ENCODE peak calls at places on chromosome 5, in six cellular contexts. R, C, A, Z, J and U are unnamed samples.
A peak's percentile ranks its signal among the peaks of the same experiment; 100 is the strongest.

GRCh38 chr5:160930361-160930760 is 78.3 kb upstream of the ATP10B start:
- DNase-seq in R (no peak), C (no peak), A (no peak), Z (no peak), J (no peak), U (no peak)

GRCh38 chr5:159021360-159022177 is 78.1 kb downstream of the EBF1 start:
- DNase-seq in R (no peak), C (no peak), A (no peak), Z (no peak), J (no peak), U (no peak)

GRCh38 chr5:90985341-90985740 is 397.8 kb downstream of the ARRDC3 start:
- DNase-seq in R (no peak), C (no peak), A (no peak), Z (no peak), J (no peak), U (no peak)

GRCh38 chr5:111225926-111226325 is 1.7 kb downstream of the CAMK4 start:
- DNase-seq in R (no peak), C (no peak), A (no peak), Z (no peak), J (no peak), U (no peak)

GRCh38 chr5:78659714-78660113 is 11.1 kb upstream of the LHFPL2 start:
- DNase-seq in R (no peak), C (no peak), A (no peak), Z (no peak), J (no peak), U (no peak)

GRCh38 chr5:1519631-1520141 is 4.1 kb downstream of the LPCAT1 start:
- DNase-seq in R (no peak), C (no peak), A (no peak), Z (no peak), J (no peak), U (peak; percentile 12)

GRCh38 chr5:171415115-171415730 is 4.2 kb upstream of the FGF18 start:
- DNase-seq in R (no peak), C (no peak), A (no peak), Z (peak; percentile 48), J (no peak), U (no peak)

GRCh38 chr5:58056546-58056945 is 403.3 kb downstream of the PLK2 start:
- DNase-seq in R (no peak), C (no peak), A (no peak), Z (peak; percentile 1), J (no peak), U (no peak)

GRCh38 chr5:177357459-177358332 is at the start of gene RGS14:
- DNase-seq in R (no peak), C (no peak), A (peak; percentile 47), Z (no peak), J (peak; percentile 56), U (peak; percentile 77)

GRCh38 chr5:175321927-175322532 is 122.0 kb downstream of the DRD1 start:
- DNase-seq in R (no peak), C (no peak), A (no peak), Z (peak; percentile 41), J (no peak), U (peak; percentile 25)

GRCh38 chr5:168295574-168296201 is 4.2 kb downstream of the WWC1 start:
- DNase-seq in R (no peak), C (peak; percentile 59), A (no peak), Z (peak; percentile 91), J (no peak), U (no peak)

GRCh38 chr5:33850100-33850594 is 41.6 kb downstream of the ADAMTS12 start:
- DNase-seq in R (no peak), C (peak; percentile 82), A (no peak), Z (peak; percentile 25), J (peak; percentile 37), U (peak; percentile 38)

GRCh38 chr5:153222956-153223355 is 267.5 kb upstream of the GRIA1 start:
- DNase-seq in R (no peak), C (peak; percentile 92), A (no peak), Z (no peak), J (no peak), U (no peak)

GRCh38 chr5:40649493-40650030 is 30.2 kb upstream of the PTGER4 start:
- DNase-seq in R (no peak), C (no peak), A (no peak), Z (no peak), J (no peak), U (no peak)

GRCh38 chr5:149749481-149750365 is 19.6 kb downstream of the PPARGC1B start:
- DNase-seq in R (no peak), C (peak; percentile 33), A (no peak), Z (no peak), J (no peak), U (no peak)

GRCh38 chr5:59725393-59725768 is 168.1 kb downstream of the PDE4D start:
- DNase-seq in R (no peak), C (peak; percentile 88), A (no peak), Z (no peak), J (no peak), U (no peak)

GRCh38 chr5:154276932-154277331 is 86.4 kb downstream of the GALNT10 start:
- DNase-seq in R (no peak), C (peak; percentile 90), A (no peak), Z (peak; percentile 66), J (no peak), U (no peak)

GRCh38 chr5:16179936-16180788 is 571 bp upstream of the MARCHF11 start:
- DNase-seq in R (peak; percentile 7), C (no peak), A (no peak), Z (no peak), J (no peak), U (no peak)

GRCh38 chr5:169745441-169746146 is 108.5 kb downstream of the DOCK2 start:
- DNase-seq in R (no peak), C (peak; percentile 17), A (no peak), Z (peak; percentile 50), J (no peak), U (no peak)

GRCh38 chr5:44881266-44881665 is 72.5 kb downstream of the MRPS30 start:
- DNase-seq in R (no peak), C (no peak), A (no peak), Z (no peak), J (no peak), U (no peak)

GRCh38 chr5:107618233-107618632 is 52.5 kb downstream of the EFNA5 start:
- DNase-seq in R (no peak), C (peak; percentile 44), A (no peak), Z (no peak), J (no peak), U (no peak)

GRCh38 chr5:142404046-142404477 is 79.2 kb upstream of the SPRY4 start:
- DNase-seq in R (no peak), C (no peak), A (no peak), Z (no peak), J (no peak), U (no peak)

GRCh38 chr5:43429706-43430105 is 17.5 kb upstream of the CCL28 start:
- DNase-seq in R (no peak), C (no peak), A (no peak), Z (no peak), J (no peak), U (no peak)

GRCh38 chr5:77560677-77561263 is 68.7 kb upstream of the WDR41 start:
- DNase-seq in R (peak; percentile 30), C (peak; percentile 36), A (no peak), Z (peak; percentile 22), J (no peak), U (no peak)

GRCh38 chr5:6819521-6819920 is 106.3 kb downstream of the TENT4A start:
- DNase-seq in R (no peak), C (no peak), A (no peak), Z (no peak), J (no peak), U (no peak)

GRCh38 chr5:150137997-150138396 is 17.6 kb downstream of the PDGFRB start:
- DNase-seq in R (no peak), C (no peak), A (no peak), Z (no peak), J (no peak), U (no peak)

GRCh38 chr5:89900346-89900745 is 509.2 kb downstream of the CETN3 start:
- DNase-seq in R (no peak), C (peak; percentile 7), A (no peak), Z (no peak), J (no peak), U (no peak)

GRCh38 chr5:172364773-172365172 is 81.2 kb upstream of the UBTD2 start:
- DNase-seq in R (no peak), C (no peak), A (no peak), Z (no peak), J (no peak), U (peak; percentile 23)

GRCh38 chr5:41598011-41598410 is 87.6 kb upstream of the PLCXD3 start:
- DNase-seq in R (no peak), C (peak; percentile 10), A (no peak), Z (peak; percentile 44), J (no peak), U (no peak)

GRCh38 chr5:74464512-74465209 is 175.9 kb downstream of the ENC1 start:
- DNase-seq in R (no peak), C (no peak), A (no peak), Z (no peak), J (no peak), U (no peak)

GRCh38 chr5:16666140-16666860 is 49.5 kb upstream of the RETREG1 start:
- DNase-seq in R (no peak), C (no peak), A (no peak), Z (no peak), J (no peak), U (no peak)

GRCh38 chr5:93571111-93571977 is 9.7 kb downstream of the NR2F1-AS1 start:
- DNase-seq in R (no peak), C (no peak), A (no peak), Z (peak; percentile 4), J (no peak), U (peak; percentile 26)

GRCh38 chr5:53069626-53070025 is 39.9 kb downstream of the MOCS2 start:
- DNase-seq in R (no peak), C (no peak), A (peak; percentile 28), Z (peak; percentile 15), J (peak; percentile 84), U (peak; percentile 75)